ENCODE peak calls at places on chromosomes 12 and 14, in six cellular contexts. G is GM12878; L is CD4-positive, CD25-positive, alpha-beta regulatory T cell; X is cardiac muscle cell; E is CD8-positive, alpha-beta T cell; T is DND-41. R is an unnamed sample.

GRCh38 chr12:130018614-130019013 is 114.8 kb upstream of the TMEM132D start:
- DNase-seq in E (no peak), X (no peak), L (no peak), T (no peak), G (no peak), R (no peak)

GRCh38 chr12:40099423-40099853 is 6.4 kb downstream of the SLC2A13 start:
- DNase-seq in T (no peak), G (no peak), E (no peak), L (no peak), X (peak; percentile 5), R (no peak)

GRCh38 chr12:71135812-71136176 is 22.0 kb downstream of the TSPAN8 start:
- DNase-seq in E (no peak), L (no peak), X (peak; percentile 63), T (no peak), G (no peak), R (no peak)

GRCh38 chr14:101628471-101628966 is 67.2 kb downstream of the DIO3 start:
- DNase-seq in G (no peak), X (peak; percentile 76), E (peak; percentile 69), L (peak; percentile 73), T (peak; percentile 83), R (peak; percentile 80)

GRCh38 chr14:60658909-60659585 is 9.8 kb upstream of the SIX1 start:
- DNase-seq in E (no peak), T (no peak), L (no peak), G (no peak), X (no peak), R (no peak)

GRCh38 chr12:98635657-98636323 is 8.8 kb downstream of the IKBIP start:
- DNase-seq in X (peak; percentile 62), E (no peak), T (no peak), L (no peak), G (peak; percentile 44), R (no peak)

GRCh38 chr12:117518594-117519270 is 157.3 kb upstream of the NOS1 start:
- DNase-seq in E (no peak), T (no peak), X (no peak), G (no peak), L (no peak), R (no peak)

GRCh38 chr14:91866061-91866460 is 1.3 kb downstream of the TC2N start:
- DNase-seq in L (peak; percentile 52), G (no peak), E (peak; percentile 29), T (no peak), X (peak; percentile 49), R (no peak)

GRCh38 chr14:36582011-36582873 is at the start of gene NKX2-8:
- DNase-seq in G (no peak), X (no peak), L (no peak), T (no peak), E (no peak), R (no peak)

GRCh38 chr12:74722709-74723108 is 185.1 kb downstream of the ATXN7L3B start:
- DNase-seq in G (no peak), X (no peak), L (no peak), E (no peak), T (no peak), R (no peak)

GRCh38 chr12:126038434-126038833 is 973.2 kb downstream of the AACS start:
- DNase-seq in T (no peak), G (no peak), X (no peak), E (no peak), L (no peak), R (no peak)

GRCh38 chr14:31414190-31414833 is 6.0 kb downstream of the HEATR5A start:
- DNase-seq in X (peak; percentile 13), G (no peak), E (no peak), L (no peak), T (no peak), R (no peak)

DNA sequence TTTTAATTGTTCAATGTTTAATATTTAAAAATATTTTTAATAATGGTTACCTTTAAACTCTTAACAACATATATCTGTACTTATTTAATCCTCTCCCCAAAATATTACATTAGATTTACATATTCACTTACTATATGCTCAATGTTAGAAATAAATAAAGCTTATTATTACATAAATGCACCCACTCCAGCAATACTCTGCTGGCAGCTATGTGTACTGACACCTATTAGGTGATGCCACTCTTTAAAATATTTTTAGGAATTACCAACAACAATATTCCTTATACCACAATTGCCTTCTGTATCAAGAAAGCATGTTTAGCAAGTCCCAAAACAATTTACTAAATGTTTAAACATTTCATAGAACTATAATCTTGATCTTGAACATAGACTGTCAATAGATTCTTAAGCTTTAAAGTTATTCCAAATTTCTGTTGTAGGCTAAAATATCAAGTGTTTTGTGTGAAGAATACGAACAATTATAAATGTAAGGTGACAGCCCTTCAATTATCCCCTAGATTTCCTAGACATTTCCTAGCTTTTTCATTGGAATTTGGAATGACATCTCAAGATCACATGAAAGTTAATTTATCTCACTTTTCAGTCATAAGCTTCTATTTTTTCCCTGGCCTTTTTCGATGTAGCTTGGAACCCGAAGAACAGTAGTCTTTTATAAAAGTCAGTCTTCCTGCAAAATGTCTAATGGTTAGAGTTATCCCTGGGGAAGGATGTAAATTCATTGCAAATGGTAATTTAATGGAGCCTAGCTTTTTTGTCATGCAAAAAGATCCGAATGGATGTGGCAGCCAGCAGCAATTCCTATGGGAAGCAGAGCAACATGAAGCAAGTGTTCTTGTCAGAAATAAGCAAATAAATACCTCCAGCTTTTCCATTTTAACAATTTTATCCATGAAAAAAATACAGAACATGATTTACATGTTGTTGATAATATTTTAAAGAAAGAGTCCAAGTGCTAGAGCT is 907.5 kb upstream of the ATXN7L3B start:
- DNase-seq in X (no peak), E (no peak), T (no peak), G (no peak), L (no peak), R (no peak)
- H3K4me3 ChIP-seq in X (no peak overlapping the region), E (no peak overlapping the region), T (no peak overlapping the region), G (no peak overlapping the region), L (no peak overlapping the region), R (no peak overlapping the region)

DNA sequence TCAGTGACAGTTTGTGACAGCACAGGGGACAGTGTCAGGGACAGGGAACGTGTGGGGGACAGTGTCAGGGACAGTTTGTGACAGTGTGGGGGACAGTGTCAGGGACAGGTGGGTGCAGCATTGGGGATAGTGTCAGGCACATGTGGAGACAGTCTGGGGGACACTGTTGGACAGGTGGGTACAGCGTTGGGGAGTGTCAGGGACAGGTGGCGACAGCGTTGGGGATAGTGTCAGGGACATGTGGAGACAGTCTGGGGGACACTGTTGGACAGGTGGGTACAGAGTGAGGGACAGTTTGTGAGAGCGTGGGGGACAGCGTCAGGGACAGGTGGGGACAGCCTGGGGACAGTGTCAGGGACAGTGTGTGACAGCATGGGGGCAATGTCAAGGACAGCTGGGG is 140.0 kb downstream of the TMEM121 start:
- DNase-seq in E (no peak), G (no peak), X (no peak), L (no peak), T (no peak), R (no peak)
- H3K9me3 ChIP-seq in E (no peaks in the 10 kb centered on the region), G (no peaks in the 10 kb centered on the region), X (no peaks in the 10 kb centered on the region), L (no peaks in the 10 kb centered on the region), T (no peaks in the 10 kb centered on the region), R (no peaks in the 10 kb centered on the region)

GRCh38 chr14:69711471-69712216 is 55.3 kb upstream of the SRSF5 start:
- DNase-seq in X (no peak), L (no peak), E (no peak), G (no peak), T (no peak), R (no peak)

GRCh38 chr14:69713127-69713800 is 53.7 kb upstream of the SRSF5 start:
- DNase-seq in L (no peak), G (no peak), T (no peak), X (no peak), E (no peak), R (no peak)

GRCh38 chr14:69713976-69714716 is 52.8 kb upstream of the SRSF5 start:
- DNase-seq in L (no peak), G (no peak), X (no peak), E (no peak), T (no peak), R (no peak)

GRCh38 chr14:69712217-69712565 is 54.8 kb upstream of the SRSF5 start:
- DNase-seq in T (no peak), X (no peak), L (no peak), G (no peak), E (no peak), R (no peak)

GRCh38 chr14:69712637-69713088 is 54.3 kb upstream of the SRSF5 start:
- DNase-seq in T (peak; percentile 14), E (no peak), G (no peak), L (peak; percentile 77), X (no peak), R (no peak)
- H3K4me3 ChIP-seq in T (no peak overlapping the region), E (no peak overlapping the region), G (no peak overlapping the region), L (no peak overlapping the region), X (no peak overlapping the region), R (no peak overlapping the region)

GRCh38 chr12:68290126-68290525 is 36.7 kb upstream of the IL22 start:
- DNase-seq in G (peak; percentile 93), E (no peak), L (peak; percentile 90), X (no peak), T (no peak), R (no peak)

GRCh38 chr12:68294246-68294645 is 37.9 kb downstream of the MDM1 start:
- DNase-seq in E (no peak), L (no peak), G (no peak), X (peak; percentile 21), T (no peak), R (no peak)

GRCh38 chr12:68293347-68293746 is 38.8 kb downstream of the MDM1 start:
- DNase-seq in T (no peak), L (no peak), X (no peak), G (no peak), E (no peak), R (no peak)

GRCh38 chr12:68291396-68292036 is 38.1 kb upstream of the IL22 start:
- DNase-seq in E (no peak), G (no peak), X (no peak), T (no peak), L (no peak), R (no peak)

GRCh38 chr12:68292157-68292940 is 38.9 kb upstream of the IL22 start:
- DNase-seq in G (no peak), E (no peak), X (no peak), T (no peak), L (no peak), R (no peak)
- H3K9me3 ChIP-seq in G (no peaks in the 10 kb centered on the region), E (no peaks in the 10 kb centered on the region), X (no peaks in the 10 kb centered on the region), T (no peaks in the 10 kb centered on the region), L (no peaks in the 10 kb centered on the region), R (no peaks in the 10 kb centered on the region)

DNA sequence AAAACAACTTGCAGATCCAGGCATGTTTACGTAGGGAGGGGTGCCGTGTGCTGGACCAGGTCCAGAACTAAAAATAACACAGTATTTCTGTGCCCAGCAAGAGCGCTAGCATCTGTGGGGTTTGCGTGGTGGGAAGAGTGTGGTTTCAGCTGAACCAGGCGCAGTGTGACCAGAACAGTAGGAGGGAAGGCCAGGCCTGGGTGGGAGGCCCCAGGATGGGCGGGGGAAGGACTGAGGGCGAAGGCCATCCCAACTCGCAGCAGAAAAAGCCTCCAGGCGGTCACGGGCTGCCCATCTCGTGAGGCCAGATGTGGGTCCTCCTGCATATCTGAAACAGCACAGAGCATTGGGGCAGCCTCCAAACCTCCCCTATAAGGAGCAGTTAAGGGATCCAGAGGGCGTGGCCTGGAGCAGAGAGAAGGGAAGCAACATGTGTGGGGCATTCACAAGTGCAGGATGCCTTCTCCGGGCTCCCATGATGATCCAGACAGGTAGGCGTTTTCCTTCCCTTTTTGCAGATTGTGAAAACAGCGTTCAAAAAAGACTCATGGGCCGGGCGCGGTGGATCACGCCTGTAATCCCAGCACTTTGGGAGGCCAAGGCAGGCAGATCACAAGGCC is 17.8 kb upstream of the CD9 start:
- DNase-seq in T (no peak), G (no peak), X (peak; percentile 84), L (no peak), E (no peak), R (no peak)
- H3K4me3 ChIP-seq in T (no peak overlapping the region), G (no peak overlapping the region), X (no peak overlapping the region), L (no peak overlapping the region), E (no peak overlapping the region), R (no peak overlapping the region)

GRCh38 chr14:104175041-104175440 is 36.7 kb downstream of the KIF26A start:
- DNase-seq in E (no peak), T (no peak), G (no peak), L (no peak), X (no peak), R (no peak)
- H3K9me3 ChIP-seq in E (no peaks in the 10 kb centered on the region), T (no peaks in the 10 kb centered on the region), G (no peaks in the 10 kb centered on the region), L (no peaks in the 10 kb centered on the region), X (no peaks in the 10 kb centered on the region), R (no peaks in the 10 kb centered on the region)

R was measured in naive thymus-derived CD4-positive, alpha-beta T cell.